ENCODE peak calls at places on chromosomes 16 and 17, in six cellular contexts. One of them, this sample, is unnamed.

GRCh38 chr17:48608921-48609505 is 1.8 kb downstream of the HOXB7 start:
- DNase-seq in colonic mucosa: no peak
- DNase-seq in OCI-LY7: no peak
- DNase-seq in H1: no peak
- DNase-seq in cardiac fibroblast: no peak
- DNase-seq in lower leg skin: no peak
- DNase-seq in this sample: no peak

GRCh38 chr16:46833465-46833810 is 2.5 kb upstream of the C16orf87 start:
- DNase-seq in colonic mucosa: no peak
- DNase-seq in OCI-LY7: no peak
- DNase-seq in H1: no peak
- DNase-seq in cardiac fibroblast: no peak
- DNase-seq in lower leg skin: no peak
- DNase-seq in this sample: no peak

GRCh38 chr16:50444546-50444945 is 75.8 kb upstream of the BRD7 start:
- DNase-seq in colonic mucosa: no peak
- DNase-seq in OCI-LY7: no peak
- DNase-seq in H1: no peak
- DNase-seq in cardiac fibroblast: no peak
- DNase-seq in lower leg skin: no peak
- DNase-seq in this sample: no peak

GRCh38 chr17:4407216-4407615 is 26.5 kb upstream of the SPNS3 start:
- DNase-seq in colonic mucosa: no peak
- DNase-seq in OCI-LY7: no peak
- DNase-seq in H1: no peak
- DNase-seq in cardiac fibroblast: peak; percentile 15
- DNase-seq in lower leg skin: no peak
- DNase-seq in this sample: peak; percentile 75

GRCh38 chr17:73747221-73748002 is 103.2 kb upstream of the SDK2 start:
- DNase-seq in colonic mucosa: peak; percentile 21
- DNase-seq in OCI-LY7: no peak
- DNase-seq in H1: no peak
- DNase-seq in cardiac fibroblast: no peak
- DNase-seq in lower leg skin: no peak
- DNase-seq in this sample: no peak

GRCh38 chr16:51834131-51834530 is 683.1 kb upstream of the SALL1 start:
- DNase-seq in colonic mucosa: no peak
- DNase-seq in OCI-LY7: no peak
- DNase-seq in H1: no peak
- DNase-seq in cardiac fibroblast: peak; percentile 15
- DNase-seq in lower leg skin: no peak
- DNase-seq in this sample: no peak

GRCh38 chr16:65543781-65544740 is 422.2 kb upstream of the CDH11 start:
- DNase-seq in colonic mucosa: no peak
- DNase-seq in OCI-LY7: no peak
- DNase-seq in H1: no peak
- DNase-seq in cardiac fibroblast: no peak
- DNase-seq in lower leg skin: no peak
- DNase-seq in this sample: no peak

GRCh38 chr16:85458952-85459351 is 154.2 kb upstream of the GSE1 start:
- DNase-seq in colonic mucosa: no peak
- DNase-seq in OCI-LY7: no peak
- DNase-seq in H1: no peak
- DNase-seq in cardiac fibroblast: no peak
- DNase-seq in lower leg skin: no peak
- DNase-seq in this sample: no peak

GRCh38 chr17:41734139-41734948 is at the start of gene HAP1:
- DNase-seq in colonic mucosa: no peak
- DNase-seq in OCI-LY7: no peak
- DNase-seq in H1: peak; percentile 33
- DNase-seq in cardiac fibroblast: peak; percentile 35
- DNase-seq in lower leg skin: no peak
- DNase-seq in this sample: peak; percentile 50

GRCh38 chr16:88524274-88524972 is 45.8 kb upstream of the ZC3H18 start:
- DNase-seq in colonic mucosa: no peak
- DNase-seq in OCI-LY7: no peak
- DNase-seq in H1: no peak
- DNase-seq in cardiac fibroblast: no peak
- DNase-seq in lower leg skin: no peak
- DNase-seq in this sample: no peak

GRCh38 chr16:28531777-28532744 is 6.7 kb downstream of the NUPR1 start:
- DNase-seq in colonic mucosa: peak; percentile 91
- DNase-seq in OCI-LY7: no peak
- DNase-seq in H1: no peak
- DNase-seq in cardiac fibroblast: peak; percentile 61
- DNase-seq in lower leg skin: peak; percentile 83
- DNase-seq in this sample: no peak

GRCh38 chr17:32596666-32597065 is 109.9 kb downstream of the CDK5R1 start:
- DNase-seq in colonic mucosa: no peak
- DNase-seq in OCI-LY7: no peak
- DNase-seq in H1: no peak
- DNase-seq in cardiac fibroblast: no peak
- DNase-seq in lower leg skin: no peak
- DNase-seq in this sample: no peak

GRCh38 chr17:57948169-57948554 is 7.0 kb downstream of the CUEDC1 start:
- DNase-seq in colonic mucosa: no peak
- DNase-seq in OCI-LY7: no peak
- DNase-seq in H1: no peak
- DNase-seq in cardiac fibroblast: peak; percentile 12
- DNase-seq in lower leg skin: no peak
- DNase-seq in this sample: no peak

GRCh38 chr16:3954411-3954921 is 74.0 kb upstream of the CREBBP start:
- DNase-seq in colonic mucosa: no peak
- DNase-seq in OCI-LY7: no peak
- DNase-seq in H1: no peak
- DNase-seq in cardiac fibroblast: peak; percentile 51
- DNase-seq in lower leg skin: no peak
- DNase-seq in this sample: peak; percentile 34

GRCh38 chr16:76277099-76278030 is at the start of gene CNTNAP4:
- DNase-seq in colonic mucosa: no peak
- DNase-seq in OCI-LY7: no peak
- DNase-seq in H1: no peak
- DNase-seq in cardiac fibroblast: peak; percentile 6
- DNase-seq in lower leg skin: peak; percentile 15
- DNase-seq in this sample: peak; percentile 4

GRCh38 chr17:56751145-56751743 is 82.5 kb downstream of the C17orf67 start:
- DNase-seq in colonic mucosa: no peak
- DNase-seq in OCI-LY7: no peak
- DNase-seq in H1: no peak
- DNase-seq in cardiac fibroblast: no peak
- DNase-seq in lower leg skin: no peak
- DNase-seq in this sample: no peak

GRCh38 chr16:54931041-54931756 is 534 bp downstream of the IRX5 start:
- DNase-seq in colonic mucosa: no peak
- DNase-seq in OCI-LY7: no peak
- DNase-seq in H1: no peak
- DNase-seq in cardiac fibroblast: peak; percentile 45
- DNase-seq in lower leg skin: no peak
- DNase-seq in this sample: peak; percentile 64
- TF ChIP-seq CTCF in colonic mucosa: no peak
- TF ChIP-seq CTCF in OCI-LY7: no peak
- TF ChIP-seq CTCF in H1: no peak
- TF ChIP-seq CTCF in cardiac fibroblast: no peak
- TF ChIP-seq CTCF in lower leg skin: no peak
- TF ChIP-seq CTCF in this sample: no peak

GRCh38 chr17:28388106-28388505 is 16.6 kb downstream of the SARM1 start:
- DNase-seq in colonic mucosa: no peak
- DNase-seq in OCI-LY7: no peak
- DNase-seq in H1: no peak
- DNase-seq in cardiac fibroblast: no peak
- DNase-seq in lower leg skin: no peak
- DNase-seq in this sample: no peak

GRCh38 chr17:28381141-28381825 is 9.8 kb downstream of the SARM1 start:
- DNase-seq in colonic mucosa: peak; percentile 54
- DNase-seq in OCI-LY7: no peak
- DNase-seq in H1: peak; percentile 62
- DNase-seq in cardiac fibroblast: no peak
- DNase-seq in lower leg skin: no peak
- DNase-seq in this sample: peak; percentile 44

GRCh38 chr17:28385037-28385797 is 13.7 kb downstream of the SARM1 start:
- DNase-seq in colonic mucosa: peak; percentile 55
- DNase-seq in OCI-LY7: no peak
- DNase-seq in H1: no peak
- DNase-seq in cardiac fibroblast: no peak
- DNase-seq in lower leg skin: no peak
- DNase-seq in this sample: no peak

GRCh38 chr17:28380572-28380907 is 9.0 kb downstream of the SARM1 start:
- DNase-seq in colonic mucosa: no peak
- DNase-seq in OCI-LY7: no peak
- DNase-seq in H1: no peak
- DNase-seq in cardiac fibroblast: no peak
- DNase-seq in lower leg skin: no peak
- DNase-seq in this sample: no peak

DNA sequence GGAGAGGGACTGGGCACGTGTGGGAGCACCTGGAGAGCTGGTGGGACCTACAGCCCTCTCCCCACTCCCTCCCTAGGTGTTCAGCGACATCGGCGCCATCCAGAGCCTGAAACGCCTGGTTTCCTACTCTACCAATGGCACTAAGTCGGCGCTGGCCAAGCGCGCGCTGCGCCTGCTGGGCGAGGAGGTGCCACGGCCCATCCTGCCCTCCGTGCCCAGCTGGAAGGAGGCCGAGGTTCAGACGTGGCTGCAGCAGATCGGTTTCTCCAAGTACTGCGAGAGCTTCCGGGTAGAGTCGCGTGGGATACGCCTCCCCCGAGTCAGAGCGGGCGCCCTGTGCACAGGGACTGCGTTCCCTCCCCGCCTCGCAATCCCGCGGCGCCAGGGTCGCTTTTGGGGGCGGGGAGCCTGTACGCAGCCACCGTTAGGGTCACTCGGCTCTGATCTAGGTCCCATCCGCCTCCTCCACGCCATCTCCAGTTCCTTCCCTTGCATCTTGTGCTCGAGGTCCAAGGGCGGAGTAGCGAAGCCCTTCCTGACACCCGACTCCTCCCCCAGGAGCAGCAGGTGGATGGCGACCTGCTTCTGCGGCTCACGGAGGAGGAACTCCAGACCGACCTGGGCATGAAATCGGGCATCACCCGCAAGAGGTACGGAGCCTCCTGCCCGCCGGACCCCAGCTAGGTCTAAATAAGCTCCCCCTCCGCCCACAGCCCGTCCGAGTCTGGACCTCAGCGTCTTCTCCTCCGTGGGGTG is 13.0 kb downstream of the SARM1 start:
- DNase-seq in colonic mucosa: peak; percentile 84
- DNase-seq in OCI-LY7: no peak
- DNase-seq in H1: no peak
- DNase-seq in cardiac fibroblast: no peak
- DNase-seq in lower leg skin: peak; percentile 58
- DNase-seq in this sample: no peak
- H3K4me3 ChIP-seq in colonic mucosa: peak overlapping the region; percentile 72
- H3K4me3 ChIP-seq in OCI-LY7: no peak overlapping the region
- H3K4me3 ChIP-seq in H1: peak overlapping the region; percentile 77
- H3K4me3 ChIP-seq in cardiac fibroblast: peak overlapping the region; percentile 17
- H3K4me3 ChIP-seq in lower leg skin: peak overlapping the region; percentile 44
- H3K4me3 ChIP-seq in this sample: peak overlapping the region; percentile 39

GRCh38 chr16:1152651-1153259 is at the start of gene CACNA1H:
- DNase-seq in colonic mucosa: no peak
- DNase-seq in OCI-LY7: no peak
- DNase-seq in H1: no peak
- DNase-seq in cardiac fibroblast: no peak
- DNase-seq in lower leg skin: no peak
- DNase-seq in this sample: no peak
- TF ChIP-seq CTCF in colonic mucosa: no peak
- TF ChIP-seq CTCF in OCI-LY7: no peak
- TF ChIP-seq CTCF in H1: no peak
- TF ChIP-seq CTCF in cardiac fibroblast: no peak
- TF ChIP-seq CTCF in lower leg skin: no peak
- TF ChIP-seq CTCF in this sample: no peak

GRCh38 chr17:81590121-81590520 is 38.0 kb upstream of the FAAP100 start:
- DNase-seq in colonic mucosa: no peak
- DNase-seq in OCI-LY7: no peak
- DNase-seq in H1: no peak
- DNase-seq in cardiac fibroblast: no peak
- DNase-seq in lower leg skin: no peak
- DNase-seq in this sample: no peak
- H3K4me3 ChIP-seq in colonic mucosa: no peak overlapping the region
- H3K4me3 ChIP-seq in OCI-LY7: no peak overlapping the region
- H3K4me3 ChIP-seq in H1: no peak overlapping the region
- H3K4me3 ChIP-seq in cardiac fibroblast: no peak overlapping the region
- H3K4me3 ChIP-seq in lower leg skin: no peak overlapping the region
- H3K4me3 ChIP-seq in this sample: no peak overlapping the region

DNA sequence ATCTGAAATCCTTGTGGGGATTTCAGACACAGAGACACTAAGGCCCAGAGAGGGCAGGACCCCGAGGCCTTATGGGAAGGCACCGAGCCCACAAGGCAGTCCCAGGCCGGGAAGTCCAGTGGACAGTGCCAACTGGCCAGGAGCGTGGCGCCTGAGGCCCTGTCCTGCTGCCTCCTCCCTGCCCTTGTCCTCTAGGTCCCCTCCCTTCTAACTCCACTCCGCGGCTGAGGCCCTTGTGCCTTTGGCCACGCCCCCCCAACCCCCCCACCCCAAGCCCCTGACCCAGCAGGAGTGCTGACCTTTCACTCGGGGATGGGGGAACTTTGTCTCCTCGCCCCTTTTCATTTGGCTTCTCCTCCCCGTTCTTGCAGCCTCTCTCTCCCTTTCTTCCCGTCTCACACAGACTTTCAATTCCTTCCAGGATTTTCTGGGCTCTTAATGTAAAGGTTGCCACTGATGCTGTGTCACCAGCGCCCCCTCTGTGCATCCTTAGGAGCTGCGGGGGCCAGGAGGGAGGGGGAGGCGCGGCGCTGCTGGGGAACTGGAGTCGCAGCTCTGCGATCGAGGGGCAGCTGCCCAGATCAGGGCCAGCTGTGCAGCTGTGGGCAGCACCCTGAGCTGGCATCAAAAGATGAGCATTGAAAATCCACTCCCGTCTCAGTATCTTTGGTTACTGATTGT is 29.1 kb downstream of the CRHR1 start:
- DNase-seq in colonic mucosa: no peak
- DNase-seq in OCI-LY7: no peak
- DNase-seq in H1: peak; percentile 43
- DNase-seq in cardiac fibroblast: peak; percentile 3
- DNase-seq in lower leg skin: no peak
- DNase-seq in this sample: peak; percentile 4
- TF ChIP-seq CTCF in colonic mucosa: no peak
- TF ChIP-seq CTCF in OCI-LY7: peak; percentile 41
- TF ChIP-seq CTCF in H1: peak; percentile 81
- TF ChIP-seq CTCF in cardiac fibroblast: peak; percentile 13
- TF ChIP-seq CTCF in lower leg skin: no peak
- TF ChIP-seq CTCF in this sample: no peak

GRCh38 chr17:1197781-1198490 is 18.2 kb upstream of the ABR start:
- DNase-seq in colonic mucosa: peak; percentile 71
- DNase-seq in OCI-LY7: peak; percentile 96
- DNase-seq in H1: no peak
- DNase-seq in cardiac fibroblast: peak; percentile 79
- DNase-seq in lower leg skin: peak; percentile 87
- DNase-seq in this sample: no peak

GRCh38 chr17:1193300-1193699 is 13.5 kb upstream of the ABR start:
- DNase-seq in colonic mucosa: no peak
- DNase-seq in OCI-LY7: no peak
- DNase-seq in H1: no peak
- DNase-seq in cardiac fibroblast: no peak
- DNase-seq in lower leg skin: no peak
- DNase-seq in this sample: no peak

GRCh38 chr17:1200440-1200839 is 20.7 kb upstream of the ABR start:
- DNase-seq in colonic mucosa: no peak
- DNase-seq in OCI-LY7: peak; percentile 39
- DNase-seq in H1: no peak
- DNase-seq in cardiac fibroblast: no peak
- DNase-seq in lower leg skin: no peak
- DNase-seq in this sample: no peak

GRCh38 chr17:1197379-1197778 is 17.6 kb upstream of the ABR start:
- DNase-seq in colonic mucosa: peak; percentile 50
- DNase-seq in OCI-LY7: no peak
- DNase-seq in H1: no peak
- DNase-seq in cardiac fibroblast: peak; percentile 90
- DNase-seq in lower leg skin: peak; percentile 86
- DNase-seq in this sample: no peak

GRCh38 chr17:1196946-1197345 is 17.2 kb upstream of the ABR start:
- DNase-seq in colonic mucosa: no peak
- DNase-seq in OCI-LY7: no peak
- DNase-seq in H1: no peak
- DNase-seq in cardiac fibroblast: no peak
- DNase-seq in lower leg skin: no peak
- DNase-seq in this sample: no peak
- H3K4me3 ChIP-seq in colonic mucosa: no peak overlapping the region
- H3K4me3 ChIP-seq in OCI-LY7: peak overlapping the region; percentile 51
- H3K4me3 ChIP-seq in H1: no peak overlapping the region
- H3K4me3 ChIP-seq in cardiac fibroblast: no peak overlapping the region
- H3K4me3 ChIP-seq in lower leg skin: no peak overlapping the region
- H3K4me3 ChIP-seq in this sample: no peak overlapping the region

This sample was measured in epithelial cell of esophagus.